ENCODE peak calls at places on chromosomes 12 and 14, in five cellular contexts. One of them, this sample, is unnamed.

GRCh38 chr14:64704743-64705405 is 650 bp downstream of the PLEKHG3 start:
- DNase-seq in DND-41: no peak
- DNase-seq in HFF-Myc: no peak
- DNase-seq in OCI-LY7: no peak
- DNase-seq in neural progenitor cell: peak; percentile 47
- DNase-seq in this sample: no peak

GRCh38 chr14:77133718-77134338 is 7.8 kb downstream of the ZDHHC22 start:
- DNase-seq in DND-41: peak; percentile 85
- DNase-seq in HFF-Myc: peak; percentile 50
- DNase-seq in OCI-LY7: peak; percentile 62
- DNase-seq in neural progenitor cell: peak; percentile 95
- DNase-seq in this sample: peak; percentile 31

GRCh38 chr12:94305293-94305957 is 154.2 kb downstream of the CEP83 start:
- DNase-seq in DND-41: no peak
- DNase-seq in HFF-Myc: no peak
- DNase-seq in OCI-LY7: no peak
- DNase-seq in neural progenitor cell: no peak
- DNase-seq in this sample: no peak

GRCh38 chr12:62332598-62332997 is 72.4 kb downstream of the USP15 start:
- DNase-seq in DND-41: no peak
- DNase-seq in HFF-Myc: no peak
- DNase-seq in OCI-LY7: no peak
- DNase-seq in neural progenitor cell: no peak
- DNase-seq in this sample: no peak

GRCh38 chr14:31127690-31128089 is 79.9 kb downstream of the HECTD1 start:
- DNase-seq in DND-41: no peak
- DNase-seq in HFF-Myc: no peak
- DNase-seq in OCI-LY7: no peak
- DNase-seq in neural progenitor cell: no peak
- DNase-seq in this sample: no peak

GRCh38 chr12:53071591-53072551 is 7.3 kb downstream of the SPRYD3 start:
- DNase-seq in DND-41: no peak
- DNase-seq in HFF-Myc: no peak
- DNase-seq in OCI-LY7: no peak
- DNase-seq in neural progenitor cell: peak; percentile 72
- DNase-seq in this sample: no peak

GRCh38 chr12:52181757-52182156 is 10.1 kb downstream of the KRT80 start:
- DNase-seq in DND-41: no peak
- DNase-seq in HFF-Myc: no peak
- DNase-seq in OCI-LY7: no peak
- DNase-seq in neural progenitor cell: peak; percentile 73
- DNase-seq in this sample: no peak

GRCh38 chr14:105903971-105904370 is 377.6 kb downstream of the TMEM121 start:
- DNase-seq in DND-41: no peak
- DNase-seq in HFF-Myc: no peak
- DNase-seq in OCI-LY7: no peak
- DNase-seq in neural progenitor cell: no peak
- DNase-seq in this sample: no peak

GRCh38 chr12:10136637-10137205 is 6.7 kb upstream of the CLEC7A start:
- DNase-seq in DND-41: no peak
- DNase-seq in HFF-Myc: no peak
- DNase-seq in OCI-LY7: no peak
- DNase-seq in neural progenitor cell: no peak
- DNase-seq in this sample: no peak

GRCh38 chr12:84658877-84659276 is 253.7 kb downstream of the SLC6A15 start:
- DNase-seq in DND-41: no peak
- DNase-seq in HFF-Myc: no peak
- DNase-seq in OCI-LY7: no peak
- DNase-seq in neural progenitor cell: peak; percentile 10
- DNase-seq in this sample: no peak

GRCh38 chr12:84656705-84657104 is 255.9 kb downstream of the SLC6A15 start:
- DNase-seq in DND-41: no peak
- DNase-seq in HFF-Myc: no peak
- DNase-seq in OCI-LY7: no peak
- DNase-seq in neural progenitor cell: no peak
- DNase-seq in this sample: no peak

DNA sequence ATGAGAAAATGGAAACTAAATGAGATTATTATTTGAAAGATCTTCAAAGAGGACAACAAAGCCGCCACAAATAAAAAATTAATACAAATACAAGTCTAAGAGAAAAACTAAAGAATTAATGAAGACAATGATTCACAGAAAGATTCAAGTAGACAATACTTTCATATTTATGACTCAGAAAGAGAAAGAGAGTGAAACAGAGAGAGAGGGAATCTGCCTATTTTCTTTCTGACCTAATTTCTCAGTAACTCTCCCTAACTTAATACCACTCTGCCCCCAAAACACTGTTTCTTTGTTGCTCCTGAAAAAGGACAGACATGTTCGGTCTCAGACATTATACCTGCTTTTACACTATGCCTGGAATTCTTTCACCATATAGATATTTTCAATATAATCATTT is 259.1 kb downstream of the SLC6A15 start:
- DNase-seq in DND-41: no peak
- DNase-seq in HFF-Myc: no peak
- DNase-seq in OCI-LY7: no peak
- DNase-seq in neural progenitor cell: no peak
- DNase-seq in this sample: no peak
- H3K4me3 ChIP-seq in DND-41: no peak overlapping the region
- H3K4me3 ChIP-seq in HFF-Myc: no peak overlapping the region
- H3K4me3 ChIP-seq in OCI-LY7: no peak overlapping the region
- H3K4me3 ChIP-seq in neural progenitor cell: no peak overlapping the region
- H3K4me3 ChIP-seq in this sample: no peak overlapping the region

DNA sequence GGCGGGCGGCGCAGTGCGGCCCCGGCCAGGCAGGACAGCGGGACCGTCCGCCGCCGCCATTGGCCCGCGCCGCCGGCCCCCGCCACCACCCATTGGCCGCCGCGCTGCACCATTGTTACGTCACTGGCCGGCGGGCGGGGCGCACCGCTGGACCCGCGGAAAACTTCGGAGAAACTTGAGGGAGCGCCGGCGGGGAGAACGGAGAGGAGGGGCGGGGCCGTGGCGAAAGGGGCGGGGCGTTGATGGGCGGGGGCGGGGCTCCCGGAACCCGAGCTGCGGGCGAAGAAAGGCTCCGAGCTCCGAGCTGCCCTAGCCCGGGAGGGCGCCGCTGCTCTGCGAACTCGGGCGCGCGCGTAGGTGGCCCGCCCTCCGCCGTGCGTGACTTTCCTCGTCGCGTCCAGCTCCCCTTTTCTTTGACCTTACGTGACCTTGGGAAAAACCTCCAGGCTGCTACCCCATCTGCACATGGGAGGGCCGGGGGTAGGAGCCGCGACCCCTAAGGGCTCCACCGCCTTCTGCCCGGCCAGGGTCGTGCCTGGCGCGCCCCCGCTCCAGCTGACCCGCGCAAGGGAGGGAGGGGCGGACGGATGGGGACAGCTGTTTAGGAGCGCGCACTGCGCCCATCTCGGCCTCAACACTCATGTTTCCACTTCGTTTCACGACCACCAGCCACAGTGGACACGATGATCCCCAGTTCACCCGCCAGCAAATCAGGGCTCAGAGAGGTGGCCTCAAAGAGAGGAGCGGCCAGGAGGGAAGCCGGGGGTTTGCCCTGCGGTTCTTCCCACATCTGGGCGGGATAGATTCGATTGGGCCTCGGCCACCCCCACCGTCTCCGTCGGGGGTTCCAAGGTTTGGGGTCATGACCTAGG is at the start of gene ANKRD9:
- DNase-seq in DND-41: no peak
- DNase-seq in HFF-Myc: no peak
- DNase-seq in OCI-LY7: peak; percentile 83
- DNase-seq in neural progenitor cell: peak; percentile 98
- DNase-seq in this sample: peak; percentile 61
- TF ChIP-seq CTCF in DND-41: no peak
- TF ChIP-seq CTCF in HFF-Myc: no peak
- TF ChIP-seq CTCF in OCI-LY7: no peak
- TF ChIP-seq CTCF in neural progenitor cell: no peak
- TF ChIP-seq CTCF in this sample: no peak

DNA sequence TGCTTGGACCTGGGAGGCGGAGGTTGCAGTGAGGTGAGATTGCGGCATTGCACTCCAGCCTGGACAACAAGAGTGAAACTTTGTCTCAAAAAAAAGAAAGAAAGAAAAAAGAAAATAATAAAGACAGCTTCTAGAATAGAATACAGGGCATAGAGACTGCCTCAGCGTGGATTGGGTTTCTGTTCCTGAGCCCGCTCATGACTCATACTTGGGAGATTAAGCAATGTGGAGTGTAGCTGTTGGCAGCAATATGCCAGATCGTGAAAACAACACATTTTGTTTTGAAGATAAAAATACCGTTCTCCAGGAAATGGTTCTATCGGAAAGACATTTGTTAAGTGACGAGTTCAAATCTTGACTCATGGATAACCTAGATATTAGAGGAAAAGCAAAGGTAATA is 67.2 kb downstream of the GLT1D1 start:
- DNase-seq in DND-41: no peak
- DNase-seq in HFF-Myc: no peak
- DNase-seq in OCI-LY7: no peak
- DNase-seq in neural progenitor cell: no peak
- DNase-seq in this sample: peak; percentile 2
- H3K4me3 ChIP-seq in DND-41: no peak overlapping the region
- H3K4me3 ChIP-seq in HFF-Myc: no peak overlapping the region
- H3K4me3 ChIP-seq in OCI-LY7: no peak overlapping the region
- H3K4me3 ChIP-seq in neural progenitor cell: no peak overlapping the region
- H3K4me3 ChIP-seq in this sample: no peak overlapping the region

DNA sequence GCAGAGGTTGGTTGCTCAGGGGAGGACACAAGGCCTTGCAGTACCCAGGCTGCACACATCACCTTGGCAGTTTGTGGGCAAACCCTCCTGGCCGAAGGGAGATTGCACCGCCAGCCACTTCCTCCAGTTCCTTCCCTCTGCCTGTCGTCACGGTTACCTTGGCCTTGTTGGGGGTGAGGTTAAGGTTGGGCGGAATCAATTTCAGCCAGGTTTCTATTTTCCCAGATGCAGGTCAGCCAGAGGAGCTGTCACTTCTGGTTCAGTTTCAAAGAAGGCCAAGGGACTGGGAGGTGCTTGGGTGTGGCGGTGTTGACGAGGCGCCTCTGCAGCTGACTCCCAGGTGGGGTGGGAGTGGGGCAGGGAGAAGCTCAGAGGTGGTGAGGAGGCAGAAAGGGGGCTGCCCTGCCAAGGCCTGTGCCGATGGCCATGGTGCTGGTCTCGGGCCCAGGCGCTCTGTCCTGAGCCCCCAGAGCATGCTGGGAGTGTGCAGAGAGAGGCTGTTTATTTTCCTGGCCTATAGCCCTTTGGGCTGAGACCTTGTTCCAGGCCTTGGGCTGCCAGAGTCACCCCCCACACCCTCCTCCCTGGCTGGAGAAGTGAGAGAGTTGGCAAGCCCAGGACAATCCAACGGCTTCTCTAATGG is 31.4 kb downstream of the JDP2 start:
- DNase-seq in DND-41: peak; percentile 10
- DNase-seq in HFF-Myc: no peak
- DNase-seq in OCI-LY7: no peak
- DNase-seq in neural progenitor cell: no peak
- DNase-seq in this sample: no peak
- TF ChIP-seq CTCF in DND-41: no peak
- TF ChIP-seq CTCF in HFF-Myc: no peak
- TF ChIP-seq CTCF in OCI-LY7: no peak
- TF ChIP-seq CTCF in neural progenitor cell: no peak
- TF ChIP-seq CTCF in this sample: no peak

GRCh38 chr12:50925920-50926319 is 26.4 kb upstream of the HIGD1C start:
- DNase-seq in DND-41: no peak
- DNase-seq in HFF-Myc: no peak
- DNase-seq in OCI-LY7: no peak
- DNase-seq in neural progenitor cell: no peak
- DNase-seq in this sample: no peak
- H3K4me3 ChIP-seq in DND-41: no peak overlapping the region
- H3K4me3 ChIP-seq in HFF-Myc: peak overlapping the region; percentile 52
- H3K4me3 ChIP-seq in OCI-LY7: peak overlapping the region; percentile 82
- H3K4me3 ChIP-seq in neural progenitor cell: no peak overlapping the region
- H3K4me3 ChIP-seq in this sample: no peak overlapping the region

GRCh38 chr14:25413058-25413457 is 363.1 kb upstream of the STXBP6 start:
- DNase-seq in DND-41: no peak
- DNase-seq in HFF-Myc: no peak
- DNase-seq in OCI-LY7: no peak
- DNase-seq in neural progenitor cell: no peak
- DNase-seq in this sample: no peak

GRCh38 chr14:25406818-25407217 is 356.9 kb upstream of the STXBP6 start:
- DNase-seq in DND-41: peak; percentile 9
- DNase-seq in HFF-Myc: no peak
- DNase-seq in OCI-LY7: peak; percentile 28
- DNase-seq in neural progenitor cell: peak; percentile 76
- DNase-seq in this sample: no peak

DNA sequence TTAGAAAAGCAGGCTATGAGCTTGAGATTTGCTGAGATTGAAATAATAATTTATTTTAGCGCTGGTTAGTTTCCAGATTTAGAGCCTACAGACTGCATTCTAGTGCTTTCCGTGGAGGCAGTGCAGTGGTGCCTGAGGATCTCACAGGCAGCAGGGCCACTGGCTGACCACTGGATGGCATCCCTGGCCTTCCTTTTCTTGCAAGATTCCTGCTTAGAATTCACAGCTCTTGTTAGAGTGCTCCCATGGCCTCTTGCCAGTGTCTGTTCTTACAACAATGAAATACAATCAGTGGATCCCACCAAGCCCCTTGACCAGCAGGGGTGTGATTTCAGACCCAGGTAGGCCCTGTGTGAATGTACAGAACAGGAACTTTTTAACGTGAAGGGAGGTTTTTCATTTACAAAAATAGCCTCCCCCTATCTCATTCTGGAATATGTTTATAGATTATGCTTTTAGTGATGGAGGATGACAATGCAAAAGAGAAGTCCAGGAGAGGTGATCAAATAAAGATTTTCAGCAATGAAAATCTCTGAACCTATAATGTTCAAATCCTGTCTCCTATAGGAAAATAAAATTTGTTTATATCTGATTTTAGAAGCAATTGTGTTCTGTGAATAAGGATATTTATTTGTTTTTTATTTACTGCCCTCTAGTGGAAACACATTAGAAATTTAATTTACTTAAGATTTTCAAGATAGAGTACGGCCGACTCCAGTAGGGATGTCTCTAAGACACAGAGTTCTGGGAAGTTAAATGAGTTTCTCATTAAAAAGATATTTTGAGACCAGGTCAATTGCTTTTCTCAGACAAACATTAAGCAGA is 362.2 kb upstream of the STXBP6 start:
- DNase-seq in DND-41: no peak
- DNase-seq in HFF-Myc: no peak
- DNase-seq in OCI-LY7: peak; percentile 18
- DNase-seq in neural progenitor cell: peak; percentile 73
- DNase-seq in this sample: no peak
- TF ChIP-seq CTCF in DND-41: peak; percentile 33
- TF ChIP-seq CTCF in HFF-Myc: no peak
- TF ChIP-seq CTCF in OCI-LY7: peak; percentile 80
- TF ChIP-seq CTCF in neural progenitor cell: peak; percentile 57
- TF ChIP-seq CTCF in this sample: no peak

GRCh38 chr12:27732281-27732680 is 21.6 kb downstream of the MRPS35 start:
- DNase-seq in DND-41: peak; percentile 31
- DNase-seq in HFF-Myc: no peak
- DNase-seq in OCI-LY7: peak; percentile 20
- DNase-seq in neural progenitor cell: no peak
- DNase-seq in this sample: no peak
- H3K4me3 ChIP-seq in DND-41: no peak overlapping the region
- H3K4me3 ChIP-seq in HFF-Myc: no peak overlapping the region
- H3K4me3 ChIP-seq in OCI-LY7: no peak overlapping the region
- H3K4me3 ChIP-seq in neural progenitor cell: no peak overlapping the region
- H3K4me3 ChIP-seq in this sample: no peak overlapping the region

GRCh38 chr12:4579305-4580097 is 17.5 kb downstream of the DYRK4 start:
- DNase-seq in DND-41: no peak
- DNase-seq in HFF-Myc: no peak
- DNase-seq in OCI-LY7: peak; percentile 72
- DNase-seq in neural progenitor cell: peak; percentile 67
- DNase-seq in this sample: peak; percentile 43
- TF ChIP-seq CTCF in DND-41: no peak
- TF ChIP-seq CTCF in HFF-Myc: no peak
- TF ChIP-seq CTCF in OCI-LY7: peak; percentile 84
- TF ChIP-seq CTCF in neural progenitor cell: peak; percentile 47
- TF ChIP-seq CTCF in this sample: peak; percentile 54

This sample was measured in retinal pigment epithelial cell.